ENCODE peak calls at places on chromosomes 11 and 22, in four cellular contexts. B is EH, P is left ventricle myocardium superior, M is NCI-H748 treated with DMSO at 0.1 percent for 48 hours. U is an unnamed sample.

GRCh38 chr22:17570851-17571631 is 7.7 kb downstream of the SLC25A18 start:
- DNase-seq in B (peak), P (peak), M (no peak), U (peak)

GRCh38 chr11:79768343-79768742 is 327.5 kb upstream of the TENM4 start:
- DNase-seq in B (no peak), P (peak), M (no peak), U (no peak)

GRCh38 chr11:117199061-117199915 is at the start of gene TAGLN:
- DNase-seq in B (peak), P (peak), M (no peak), U (peak)

GRCh38 chr11:112128483-112129121 is 35.3 kb downstream of the IL18 start:
- DNase-seq in B (peak), P (peak), M (peak), U (peak)

GRCh38 chr11:67640021-67640757 is 626 bp upstream of the TBX10 start:
- DNase-seq in B (peak), P (peak), M (peak), U (peak)

GRCh38 chr11:8694137-8694536 is 11.5 kb downstream of the RPL27A start:
- DNase-seq in B (no peak), P (no peak), M (no peak), U (no peak)

GRCh38 chr22:45304971-45305370 is 4.8 kb upstream of the FAM118A start:
- DNase-seq in B (peak), P (no peak), M (no peak), U (no peak)

GRCh38 chr22:41832553-41833368 is at the start of gene SREBF2:
- DNase-seq in B (peak), P (peak), M (peak), U (peak)

GRCh38 chr11:57375490-57375889 is 5.5 kb downstream of the PRG3 start:
- DNase-seq in B (no peak), P (no peak), M (no peak), U (no peak)

GRCh38 chr11:47863189-47863892 is 15.2 kb upstream of the NUP160 start:
- DNase-seq in B (peak), P (no peak), M (no peak), U (peak)

GRCh38 chr22:31211862-31212730 is at the start of gene LIMK2:
- DNase-seq in B (peak), P (peak), M (peak), U (peak)

GRCh38 chr11:128716661-128717210 is 22.9 kb downstream of the FLI1 start:
- DNase-seq in B (peak), P (no peak), M (no peak), U (no peak)

GRCh38 chr11:60916669-60917206 is 2.8 kb downstream of the TMEM109 start:
- DNase-seq in B (no peak), P (no peak), M (no peak), U (no peak)

GRCh38 chr11:2797181-2797711 is 88.3 kb downstream of the CDKN1C start:
- DNase-seq in B (no peak), P (no peak), M (no peak), U (no peak)

GRCh38 chr11:86244522-86245368 is at the start of gene EED:
- DNase-seq in B (peak), P (peak), M (peak), U (peak)

GRCh38 chr11:606245-606644 is 9.5 kb downstream of the IRF7 start:
- DNase-seq in B (no peak), P (peak), M (no peak), U (no peak)

GRCh38 chr11:57711414-57712255 is at the start of gene MED19:
- DNase-seq in B (peak), P (peak), M (peak), U (peak)

GRCh38 chr11:73386568-73386967 is 10.4 kb downstream of the RELT start:
- DNase-seq in B (no peak), P (no peak), M (no peak), U (no peak)

GRCh38 chr11:108733479-108734116 is 68.7 kb downstream of the DDX10 start:
- DNase-seq in B (peak), P (no peak), M (no peak), U (peak)

U was measured in HFFc6.